ENCODE peak calls at places on chromosome 6, in seven cellular contexts. E, Z, Q, J, A, L and Y are unnamed samples.

GRCh38 chr6:3315068-3315467 is 56.3 kb downstream of the PSMG4 start:
- DNase-seq in Z (no peak), A (peak; percentile 58), E (no peak), J (no peak), L (no peak), Q (peak; percentile 3), Y (no peak)

GRCh38 chr6:16409531-16410441 is 171.4 kb downstream of the GMPR start:
- DNase-seq in A (peak; percentile 85), L (peak; percentile 63), Z (peak; percentile 52), J (peak; percentile 45), Q (peak; percentile 70), E (peak; percentile 63), Y (peak; percentile 63)

GRCh38 chr6:160277144-160277543 is 18.5 kb upstream of the SLC22A2 start:
- DNase-seq in Q (no peak), J (no peak), L (no peak), E (no peak), A (no peak), Z (no peak), Y (no peak)

GRCh38 chr6:72422126-72422680 is 199.7 kb upstream of the KCNQ5 start:
- DNase-seq in L (no peak), E (no peak), Z (no peak), A (no peak), Q (no peak), J (no peak), Y (no peak)

GRCh38 chr6:143620461-143620860 is 57.3 kb upstream of the PHACTR2 start:
- DNase-seq in E (no peak), Z (no peak), A (no peak), Q (no peak), L (no peak), J (no peak), Y (no peak)

GRCh38 chr6:123655520-123656306 is 19.0 kb upstream of the TRDN start:
- DNase-seq in A (no peak), E (no peak), Z (peak; percentile 33), L (no peak), J (no peak), Q (no peak), Y (no peak)

GRCh38 chr6:134278000-134278399 is 39.9 kb downstream of the SGK1 start:
- DNase-seq in E (no peak), L (no peak), Q (no peak), A (no peak), Z (no peak), J (no peak), Y (no peak)

GRCh38 chr6:11740875-11741274 is 37.7 kb downstream of the ADTRP start:
- DNase-seq in E (no peak), Q (no peak), L (no peak), A (no peak), J (no peak), Z (no peak), Y (no peak)

GRCh38 chr6:34098045-34098936 is 47.6 kb downstream of the GRM4 start:
- DNase-seq in A (no peak), J (no peak), L (no peak), Z (no peak), E (no peak), Q (no peak), Y (no peak)

GRCh38 chr6:34475167-34476047 is 9.5 kb downstream of the PACSIN1 start:
- DNase-seq in E (no peak), L (no peak), A (no peak), J (no peak), Q (no peak), Z (no peak), Y (no peak)

GRCh38 chr6:39870950-39871349 is 63.3 kb downstream of the MOCS1 start:
- DNase-seq in Q (no peak), Z (no peak), A (no peak), J (no peak), E (no peak), L (no peak), Y (no peak)

GRCh38 chr6:169752074-169752623 is 727 bp downstream of the ERMARD start:
- DNase-seq in Q (no peak), L (peak; percentile 11), E (peak; percentile 30), J (no peak), A (no peak), Z (peak; percentile 27), Y (no peak)

GRCh38 chr6:93550551-93551276 is 131.4 kb upstream of the EPHA7 start:
- DNase-seq in J (no peak), Q (no peak), A (no peak), E (no peak), Z (no peak), L (no peak), Y (no peak)

GRCh38 chr6:133835901-133836300 is 53.0 kb upstream of the TCF21 start:
- DNase-seq in Z (no peak), E (no peak), L (no peak), J (no peak), Q (no peak), A (no peak), Y (no peak)

GRCh38 chr6:15062311-15063252 is 183.3 kb upstream of the JARID2 start:
- DNase-seq in Z (no peak), Q (no peak), J (no peak), A (no peak), E (no peak), L (no peak), Y (no peak)

GRCh38 chr6:41892921-41893564 is 2.1 kb downstream of the USP49 start:
- DNase-seq in Z (no peak), Q (no peak), E (no peak), L (no peak), A (no peak), J (no peak), Y (no peak)

GRCh38 chr6:36386495-36387439 is 702 bp downstream of the ETV7 start:
- DNase-seq in L (no peak), Z (peak; percentile 79), E (peak; percentile 47), A (peak; percentile 80), Q (peak; percentile 42), J (peak; percentile 22), Y (peak; percentile 42)

GRCh38 chr6:36389353-36389752 is 1.9 kb upstream of the ETV7 start:
- DNase-seq in A (no peak), E (no peak), Q (no peak), L (no peak), J (no peak), Z (no peak), Y (no peak)

GRCh38 chr6:36383608-36384007 is 3.9 kb downstream of the ETV7 start:
- DNase-seq in A (peak; percentile 20), Z (no peak), Q (no peak), E (no peak), L (no peak), J (no peak), Y (no peak)

GRCh38 chr6:36384095-36384494 is 3.4 kb downstream of the ETV7 start:
- DNase-seq in J (no peak), Z (no peak), A (peak; percentile 11), Q (no peak), L (no peak), E (no peak), Y (no peak)

DNA sequence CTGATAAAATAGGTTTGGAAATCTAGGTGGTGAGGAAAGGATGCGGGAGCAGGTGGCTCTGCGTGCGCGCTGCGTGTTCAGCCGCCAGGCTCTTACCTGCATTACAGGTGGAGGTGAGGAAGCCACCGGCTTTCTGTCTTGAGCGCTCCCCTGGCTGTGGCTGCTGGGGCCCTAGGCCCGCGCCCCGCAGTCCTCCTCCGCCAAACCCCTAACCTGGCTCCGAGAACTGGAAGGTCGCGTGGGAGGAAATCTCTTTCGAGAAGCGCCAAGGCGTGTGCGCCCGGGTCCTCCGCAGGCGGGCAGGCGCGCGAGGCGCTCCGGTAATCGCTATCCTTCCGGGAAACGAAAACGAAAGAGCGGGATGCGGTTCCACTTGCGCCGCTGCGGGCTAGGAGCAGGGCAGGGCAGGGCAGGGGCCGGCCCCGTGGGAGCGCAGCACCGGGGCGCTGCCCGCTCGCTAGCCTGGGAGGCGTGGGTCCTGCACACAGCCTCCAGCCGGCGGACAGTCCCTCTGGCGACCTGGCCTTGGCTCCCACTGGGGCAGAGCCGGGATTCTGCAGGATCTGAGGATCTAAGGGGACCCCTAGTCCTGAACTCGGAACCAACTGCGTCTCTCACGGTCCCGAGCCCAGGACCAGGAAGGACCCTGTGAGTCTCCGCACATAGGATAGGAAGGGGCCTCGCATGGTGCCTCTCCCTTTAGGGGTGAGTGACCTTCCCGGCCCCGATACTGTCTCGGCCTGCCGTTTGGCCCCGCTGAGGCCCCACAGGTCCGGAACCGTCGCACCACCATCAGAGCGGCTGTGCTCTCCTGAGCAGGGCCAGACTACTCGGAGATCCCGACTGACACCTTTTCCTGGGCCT is at the start of gene ETV7:
- DNase-seq in Z (peak; percentile 82), J (peak; percentile 28), Q (peak; percentile 25), L (peak; percentile 16), E (peak; percentile 24), A (peak; percentile 79), Y (no peak)
- H3K27me3 ChIP-seq in Z (no peaks in the 10 kb centered on the region), J (no peaks in the 10 kb centered on the region), Q (no peaks in the 10 kb centered on the region), L (peaks cover 81% of the 10 kb centered on the region), E (no peaks in the 10 kb centered on the region), A (no peaks in the 10 kb centered on the region), Y (peaks cover 4% of the 10 kb centered on the region)

DNA sequence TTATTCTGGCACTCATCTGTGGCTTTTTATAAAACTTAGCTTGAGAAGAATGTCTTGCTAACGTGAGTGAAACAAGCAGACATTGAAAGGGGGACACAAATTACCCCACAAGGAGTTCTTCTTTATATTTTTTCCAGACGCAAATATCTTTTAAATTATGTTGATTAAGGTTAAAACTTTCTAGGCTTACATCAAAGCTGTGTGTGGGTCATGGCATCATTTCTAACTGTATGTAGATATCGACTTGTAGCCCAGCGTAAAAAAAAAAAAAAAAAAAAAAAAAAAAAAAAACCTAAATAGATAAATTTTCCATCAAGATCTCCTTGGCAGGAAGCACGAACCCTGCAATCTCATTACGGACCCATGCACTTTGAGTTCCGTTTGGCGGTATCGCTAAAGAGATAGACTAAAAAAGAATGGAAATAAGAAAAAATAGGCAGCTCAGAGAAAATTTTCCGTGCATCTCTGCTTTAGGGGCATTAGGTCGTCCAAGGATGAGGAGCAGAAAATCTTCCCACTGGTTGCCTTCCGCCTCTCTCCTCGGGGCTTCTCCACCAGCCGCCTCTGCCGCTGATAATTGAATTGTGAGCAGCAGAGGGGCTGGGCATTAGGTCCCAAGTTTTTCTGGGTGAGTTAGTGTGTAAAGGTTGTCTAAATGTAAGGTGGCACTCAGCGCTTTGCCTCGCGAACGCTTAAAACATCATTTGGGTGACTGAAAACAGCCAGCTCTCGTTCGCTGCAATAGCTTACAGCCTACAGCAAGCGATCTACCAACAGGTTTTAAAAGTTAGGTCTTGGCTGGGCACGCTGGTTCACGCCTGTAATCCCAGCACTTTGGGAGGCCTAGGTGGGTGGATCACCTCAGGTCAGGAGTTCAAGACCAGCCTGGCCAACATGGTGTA is 194.0 kb downstream of the TRIM27 start:
- DNase-seq in Z (no peak), E (no peak), L (no peak), Q (no peak), A (no peak), J (no peak), Y (no peak)
- H3K27me3 ChIP-seq in Z (peaks cover 34% of the 10 kb centered on the region), E (no peaks in the 10 kb centered on the region), L (peaks cover 70% of the 10 kb centered on the region), Q (peaks cover 10% of the 10 kb centered on the region), A (peaks cover 63% of the 10 kb centered on the region), J (peaks cover 2% of the 10 kb centered on the region), Y (peaks cover 49% of the 10 kb centered on the region)

DNA sequence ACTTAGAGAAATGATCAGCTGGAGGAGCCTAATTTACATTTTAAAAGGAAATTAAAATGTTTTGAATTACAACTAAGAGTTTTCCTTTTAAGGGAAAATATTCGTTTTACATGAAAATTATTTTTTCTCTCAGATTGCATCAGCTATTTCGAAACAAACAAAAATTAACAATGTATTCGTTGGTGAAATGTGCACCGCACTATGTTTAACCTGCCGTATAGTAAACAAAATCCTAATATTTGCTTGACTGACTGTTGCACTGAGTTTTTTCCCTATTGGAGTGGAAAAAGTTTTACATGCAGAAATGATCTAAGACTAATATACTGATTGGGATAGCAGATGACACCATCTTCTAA is 5.7 kb downstream of the PDE10A start:
- DNase-seq in J (no peak), Q (no peak), A (no peak), Z (no peak), L (no peak), E (no peak), Y (no peak)
- H3K27me3 ChIP-seq in J (no peaks in the 10 kb centered on the region), Q (no peaks in the 10 kb centered on the region), A (peaks cover 49% of the 10 kb centered on the region), Z (no peaks in the 10 kb centered on the region), L (peaks cover 84% of the 10 kb centered on the region), E (no peaks in the 10 kb centered on the region), Y (peaks cover 51% of the 10 kb centered on the region)

GRCh38 chr6:373773-374724 is 17.5 kb upstream of the IRF4 start:
- DNase-seq in J (no peak), A (peak; percentile 78), E (no peak), Z (no peak), Q (no peak), L (peak; percentile 60), Y (no peak)
- H3K27me3 ChIP-seq in J (no peaks in the 10 kb centered on the region), A (peaks cover 42% of the 10 kb centered on the region), E (no peaks in the 10 kb centered on the region), Z (peaks cover 3% of the 10 kb centered on the region), Q (peaks cover 17% of the 10 kb centered on the region), L (peaks cover 1% of the 10 kb centered on the region), Y (peaks cover 5% of the 10 kb centered on the region)